ENCODE peak calls at places on chromosomes 4 and X, in five cellular contexts. G is H1, K is GM12878, O is HepG2, H is NT2/D1. U is an unnamed sample.

GRCh38 chr4:81465668-81466357 is 5.9 kb downstream of the RASGEF1B start:
- DNase-seq in G (no peak), O (no peak), H (no peak), K (no peak), U (no peak)

GRCh38 chrX:16743604-16744325 is 24.4 kb downstream of the SYAP1 start:
- DNase-seq in K (no peak), O (no peak), G (no peak), H (no peak), U (no peak)

GRCh38 chrX:28876415-28876814 is 289.2 kb downstream of the IL1RAPL1 start:
- DNase-seq in G (no peak), O (no peak), H (no peak), K (no peak), U (no peak)

GRCh38 chrX:16348286-16348685 is 181.0 kb downstream of the MAGEB17 start:
- DNase-seq in H (no peak), O (no peak), G (no peak), K (no peak), U (no peak)

GRCh38 chr4:151953286-151953685 is 192.5 kb upstream of the GATB start:
- DNase-seq in G (no peak), O (no peak), K (no peak), H (no peak), U (no peak)

GRCh38 chr4:94595880-94596483 is 144.2 kb downstream of the PDLIM5 start:
- DNase-seq in H (peak), G (no peak), K (peak), O (peak), U (peak)

GRCh38 chrX:12170755-12171154 is 32.5 kb downstream of the FRMPD4 start:
- DNase-seq in O (no peak), H (no peak), K (no peak), G (no peak), U (no peak)

GRCh38 chr4:153207561-153207960 is 3.3 kb downstream of the TRIM2 start:
- DNase-seq in O (peak), H (no peak), G (no peak), K (no peak), U (peak)

GRCh38 chr4:111630705-111631104 is 514.5 kb upstream of the FAM241A start:
- DNase-seq in K (no peak), H (no peak), O (peak), G (no peak), U (peak)

GRCh38 chr4:8191136-8191747 is 7.8 kb upstream of the SH3TC1 start:
- DNase-seq in H (no peak), K (peak), G (no peak), O (peak), U (no peak)

GRCh38 chr4:8188085-8188484 is 11.0 kb upstream of the SH3TC1 start:
- DNase-seq in O (no peak), H (no peak), G (no peak), K (no peak), U (no peak)

GRCh38 chr4:8189551-8190466 is 9.3 kb upstream of the SH3TC1 start:
- DNase-seq in K (no peak), O (no peak), H (no peak), G (no peak), U (no peak)

GRCh38 chr4:8186883-8187282 is 12.2 kb upstream of the SH3TC1 start:
- DNase-seq in K (no peak), O (no peak), H (no peak), G (no peak), U (no peak)

GRCh38 chr4:8188743-8189550 is 10.1 kb upstream of the SH3TC1 start:
- DNase-seq in K (no peak), H (no peak), G (no peak), O (no peak), U (no peak)
- TF ChIP-seq SUZ12 in K (no peak), H (no peak), G (no peak), O (no peak), U (no peak)

GRCh38 chr4:72690782-72691181 is 121.8 kb upstream of the ADAMTS3 start:
- DNase-seq in H (no peak), K (no peak), G (no peak), O (no peak), U (no peak)
- TF ChIP-seq SUZ12 in H (no peak), K (no peak), G (no peak), O (no peak), U (no peak)

GRCh38 chrX:24228596-24228995 is 79.1 kb downstream of the ZFX start:
- DNase-seq in G (no peak), H (no peak), O (no peak), K (no peak), U (no peak)

GRCh38 chrX:24229400-24229879 is 79.9 kb downstream of the ZFX start:
- DNase-seq in K (no peak), H (no peak), O (no peak), G (no peak), U (no peak)

GRCh38 chrX:24231169-24231568 is 81.6 kb downstream of the ZFX start:
- DNase-seq in O (no peak), K (no peak), G (no peak), H (no peak), U (no peak)

GRCh38 chrX:24229967-24230366 is 80.4 kb downstream of the ZFX start:
- DNase-seq in K (no peak), G (no peak), H (no peak), O (no peak), U (no peak)

DNA sequence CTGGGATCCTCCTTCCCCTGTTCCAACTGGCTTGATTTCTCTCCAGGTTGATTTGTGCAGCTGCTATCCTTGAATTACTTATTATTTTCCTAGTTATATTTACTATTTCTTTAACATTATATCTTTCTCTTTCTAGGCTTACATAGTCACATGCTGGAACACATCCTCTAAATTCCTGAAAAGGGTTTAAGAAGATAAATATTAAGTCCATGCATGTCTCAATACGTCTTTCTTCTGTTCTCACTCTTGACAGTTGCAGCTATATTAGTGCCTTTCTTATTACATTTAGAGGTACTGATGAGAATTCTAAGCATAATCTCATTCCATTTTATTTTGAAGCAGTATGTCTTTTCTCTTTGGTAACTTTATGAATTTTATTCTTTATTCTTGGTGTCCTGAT is 82.1 kb downstream of the SUPT20HL2 start:
- DNase-seq in H (no peak), K (no peak), G (no peak), O (no peak), U (no peak)
- TF ChIP-seq SUZ12 in H (no peak), K (no peak), G (no peak), O (no peak), U (no peak)

GRCh38 chrX:1239681-1240142 is 27.3 kb upstream of the CRLF2 start:
- DNase-seq in G (no peak), K (peak), H (no peak), O (no peak), U (no peak)
- TF ChIP-seq SUZ12 in G (no peak), K (no peak), H (no peak), O (no peak), U (no peak)

DNA sequence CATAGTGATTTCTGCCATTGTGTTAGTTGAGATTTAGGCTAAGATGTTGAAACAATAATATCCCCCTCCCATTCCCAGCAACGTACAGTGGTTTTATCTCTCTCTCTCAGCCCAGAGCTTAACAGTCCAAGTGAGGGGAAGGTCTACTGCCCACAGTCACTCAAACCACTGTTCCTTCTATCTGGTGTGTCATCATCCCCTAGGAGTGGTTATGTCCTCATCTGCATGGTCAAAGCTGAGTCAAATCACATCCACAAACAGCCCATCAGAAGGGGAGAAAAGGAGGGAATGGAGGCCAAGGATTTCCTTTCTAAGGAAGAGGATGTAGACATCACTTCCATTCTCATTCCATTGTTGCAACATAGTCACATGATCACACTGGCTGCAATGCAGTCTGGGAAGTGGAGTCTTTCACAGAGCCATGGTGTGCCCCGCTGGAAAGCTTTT is 42.8 kb upstream of the CHRNA9 start:
- DNase-seq in H (no peak), G (no peak), K (no peak), O (no peak), U (no peak)
- TF ChIP-seq SUZ12 in H (no peak), G (no peak), K (no peak), O (no peak), U (no peak)